ENCODE peak calls at places on chromosomes 11 and 22, in four cellular contexts. U is CD4-positive, CD25-positive, alpha-beta regulatory T cell; M is mammary epithelial cell; I is NT2/D1. B is an unnamed sample.

GRCh38 chr11:60788401-60789110 is 3.4 kb downstream of the MS4A10 start:
- DNase-seq in U (no peak), M (no peak), I (no peak), B (no peak)

GRCh38 chr11:11806074-11806473 is 35.7 kb upstream of the USP47 start:
- DNase-seq in U (no peak), M (no peak), I (no peak), B (no peak)

GRCh38 chr11:115500547-115501503 is 3.4 kb downstream of the CADM1 start:
- DNase-seq in U (no peak), M (peak; percentile 3), I (no peak), B (no peak)

GRCh38 chr11:18615628-18616392 is 16.2 kb downstream of the MISFA start:
- DNase-seq in U (no peak), M (peak; percentile 36), I (no peak), B (peak; percentile 10)

GRCh38 chr11:70826541-70826943 is 425.8 kb downstream of the SHANK2 start:
- DNase-seq in U (no peak), M (no peak), I (no peak), B (no peak)

GRCh38 chr11:77619576-77620198 is 17.9 kb downstream of the CLNS1A start:
- DNase-seq in U (no peak), M (peak; percentile 50), I (peak; percentile 43), B (no peak)

GRCh38 chr11:107591446-107592236 is 694 bp downstream of the ELMOD1 start:
- DNase-seq in U (no peak), M (peak; percentile 11), I (no peak), B (no peak)

GRCh38 chr11:1340111-1340510 is 30.7 kb upstream of the TOLLIP start:
- DNase-seq in U (no peak), M (no peak), I (no peak), B (no peak)

GRCh38 chr22:46113910-46114517 is 36.3 kb upstream of the PPARA start:
- DNase-seq in U (no peak), M (no peak), I (no peak), B (no peak)

GRCh38 chr11:109857637-109858036 is 235.6 kb upstream of the ZC3H12C start:
- DNase-seq in U (no peak), M (no peak), I (no peak), B (no peak)

GRCh38 chr11:109859325-109859724 is 233.9 kb upstream of the ZC3H12C start:
- DNase-seq in U (no peak), M (peak; percentile 46), I (no peak), B (peak; percentile 45)

GRCh38 chr11:109858152-109858551 is 235.0 kb upstream of the ZC3H12C start:
- DNase-seq in U (no peak), M (no peak), I (no peak), B (no peak)

GRCh38 chr11:109854696-109855095 is 238.5 kb upstream of the ZC3H12C start:
- DNase-seq in U (no peak), M (no peak), I (no peak), B (no peak)

DNA sequence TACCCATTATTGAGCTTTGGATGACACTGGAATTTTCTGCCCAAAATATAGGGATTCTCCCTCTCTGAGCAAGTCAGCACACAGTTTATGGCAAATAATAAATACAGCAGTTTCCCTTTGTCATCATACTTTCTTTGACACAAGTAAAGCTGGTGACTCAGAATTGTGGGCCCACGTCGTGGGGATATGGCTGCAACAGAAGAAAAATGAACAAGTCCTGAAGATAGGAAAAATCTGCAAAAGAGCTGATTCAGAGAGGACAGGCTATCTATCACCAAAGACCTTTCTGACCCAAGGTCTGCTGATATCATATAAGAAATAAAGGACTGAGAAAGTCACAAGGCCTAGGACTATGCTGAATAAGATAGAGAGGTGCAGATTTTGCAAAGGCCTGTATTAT is 236.2 kb upstream of the ZC3H12C start:
- DNase-seq in U (no peak), M (no peak), I (no peak), B (no peak)
- H3K4me1 ChIP-seq in U (no peaks in the 10 kb centered on the region), M (peaks cover under 1% of the 10 kb centered on the region), I (no peaks in the 10 kb centered on the region), B (no peaks in the 10 kb centered on the region)

GRCh38 chr11:270451-271208 is 7.6 kb upstream of the NLRP6 start:
- DNase-seq in U (no peak), M (no peak), I (no peak), B (no peak)

GRCh38 chr11:267491-267994 is 10.7 kb upstream of the NLRP6 start:
- DNase-seq in U (peak; percentile 51), M (peak; percentile 12), I (no peak), B (no peak)

GRCh38 chr11:269146-269890 is 8.9 kb upstream of the NLRP6 start:
- DNase-seq in U (no peak), M (no peak), I (no peak), B (no peak)

GRCh38 chr11:271316-271715 is 6.9 kb upstream of the NLRP6 start:
- DNase-seq in U (no peak), M (no peak), I (no peak), B (no peak)

GRCh38 chr11:266676-267439 is 11.3 kb upstream of the NLRP6 start:
- DNase-seq in U (no peak), M (no peak), I (no peak), B (no peak)
- H3K4me1 ChIP-seq in U (peaks cover 34% of the 10 kb centered on the region), M (no peaks in the 10 kb centered on the region), I (peaks cover 11% of the 10 kb centered on the region), B (no peaks in the 10 kb centered on the region)

GRCh38 chr22:36351921-36352774 is 35.6 kb downstream of the MYH9 start:
- DNase-seq in U (no peak), M (peak; percentile 72), I (no peak), B (peak; percentile 51)

GRCh38 chr22:36347094-36347493 is 40.7 kb downstream of the MYH9 start:
- DNase-seq in U (no peak), M (no peak), I (no peak), B (no peak)

GRCh38 chr22:36350751-36351594 is 36.8 kb downstream of the MYH9 start:
- DNase-seq in U (no peak), M (peak; percentile 72), I (no peak), B (peak; percentile 53)

GRCh38 chr22:36349726-36350125 is 38.0 kb downstream of the MYH9 start:
- DNase-seq in U (no peak), M (no peak), I (no peak), B (no peak)

DNA sequence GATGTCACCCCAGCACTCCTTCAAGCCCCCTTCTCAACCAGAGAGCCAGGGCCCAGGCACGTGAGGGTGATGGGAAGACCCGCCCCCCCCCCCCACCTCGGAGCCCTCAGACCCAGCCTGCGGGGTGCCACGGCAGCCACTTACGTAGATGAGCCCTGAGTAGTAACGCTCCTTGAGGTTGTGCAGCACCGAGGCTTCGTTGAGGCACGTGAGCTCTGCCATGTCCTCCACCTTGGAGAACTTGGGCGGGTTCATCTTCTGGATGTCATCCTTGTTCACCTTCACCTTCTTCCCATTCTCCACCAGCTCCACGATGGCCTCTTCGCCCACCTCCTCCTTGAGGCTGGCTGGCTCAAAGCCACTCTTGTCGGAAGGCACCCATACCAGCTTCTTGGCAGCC is 39.0 kb downstream of the MYH9 start:
- DNase-seq in U (no peak), M (no peak), I (no peak), B (no peak)
- H3K4me1 ChIP-seq in U (peaks cover 87% of the 10 kb centered on the region), M (peaks cover 79% of the 10 kb centered on the region), I (peaks cover 17% of the 10 kb centered on the region), B (peaks cover 50% of the 10 kb centered on the region)

DNA sequence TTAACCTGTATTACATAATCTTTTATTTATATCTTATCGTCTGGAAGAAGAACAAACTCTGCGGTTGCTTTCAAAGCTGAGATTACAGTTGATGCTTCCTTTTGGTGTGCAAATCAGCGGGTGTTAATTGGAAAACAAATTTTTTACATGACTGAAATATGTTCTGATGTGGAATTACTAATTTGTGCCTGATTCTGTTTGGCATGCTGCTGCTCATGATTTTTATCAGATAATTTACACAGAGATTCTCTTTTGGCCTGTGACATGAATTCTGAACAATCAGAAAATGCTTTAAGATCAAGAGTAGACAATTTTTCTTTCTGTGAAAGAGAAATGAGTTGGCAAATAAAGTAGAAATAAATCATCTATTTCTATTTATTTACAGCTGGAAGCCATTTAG is 510.8 kb downstream of the NELL1 start:
- DNase-seq in U (no peak), M (no peak), I (no peak), B (no peak)
- H3K4me1 ChIP-seq in U (no peaks in the 10 kb centered on the region), M (no peaks in the 10 kb centered on the region), I (no peaks in the 10 kb centered on the region), B (peaks cover 15% of the 10 kb centered on the region)

DNA sequence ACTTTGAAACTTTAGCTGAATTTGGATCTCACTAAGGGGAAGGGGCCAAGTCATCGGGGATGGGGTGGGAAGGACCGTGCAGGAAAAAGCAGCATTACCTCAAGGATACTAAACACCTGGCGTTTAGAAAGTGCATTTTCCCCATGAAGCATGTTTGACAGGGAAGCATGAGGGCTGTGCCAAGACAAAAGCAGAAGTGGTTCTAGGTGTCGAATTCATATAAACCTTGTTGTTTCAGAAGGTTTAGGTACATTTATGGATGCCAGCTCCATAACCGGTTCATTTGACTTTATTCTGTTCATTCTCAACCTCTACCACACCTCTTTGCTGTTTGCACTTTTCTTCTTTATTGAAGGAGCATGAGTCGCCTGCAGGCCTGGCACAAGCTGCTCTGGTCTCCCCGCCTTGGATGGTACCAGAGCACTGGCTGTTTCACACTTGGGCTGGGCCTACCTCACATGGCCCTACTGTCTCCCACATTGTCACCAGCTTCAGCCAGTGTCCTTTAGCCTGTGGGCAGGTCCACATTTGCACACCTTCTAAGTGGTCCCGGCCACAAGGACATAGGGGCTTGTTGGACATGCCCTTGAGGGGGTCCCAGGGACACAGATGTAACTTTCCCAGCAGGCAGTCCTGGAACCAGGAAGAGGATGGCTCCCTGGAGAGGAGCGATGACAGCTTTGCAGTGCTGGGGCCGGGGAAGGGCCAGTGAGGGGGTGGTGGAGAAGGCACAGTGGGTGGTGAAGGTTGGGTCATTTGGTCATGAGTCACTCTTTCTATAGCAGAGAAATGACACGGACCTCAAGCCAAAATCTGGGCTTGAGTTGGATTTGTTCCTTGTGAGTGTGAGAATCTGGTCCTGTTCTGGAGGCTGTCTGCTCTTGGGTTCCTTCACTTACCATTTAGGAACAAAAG is 3.2 kb upstream of the ST14 start:
- DNase-seq in U (no peak), M (peak; percentile 40), I (no peak), B (no peak)
- H3K4me1 ChIP-seq in U (peaks cover 5% of the 10 kb centered on the region), M (peaks cover 19% of the 10 kb centered on the region), I (peaks cover 12% of the 10 kb centered on the region), B (peaks cover 3% of the 10 kb centered on the region)

GRCh38 chr11:73113426-73113825 is 28.7 kb downstream of the FCHSD2 start:
- DNase-seq in U (no peak), M (peak; percentile 85), I (no peak), B (peak; percentile 94)

GRCh38 chr11:73114835-73115220 is 27.3 kb downstream of the FCHSD2 start:
- DNase-seq in U (no peak), M (peak; percentile 53), I (no peak), B (peak; percentile 94)

GRCh38 chr11:73114110-73114834 is 27.8 kb downstream of the FCHSD2 start:
- DNase-seq in U (no peak), M (peak; percentile 86), I (no peak), B (peak; percentile 98)
- H3K4me1 ChIP-seq in U (no peaks in the 10 kb centered on the region), M (peaks cover 20% of the 10 kb centered on the region), I (no peaks in the 10 kb centered on the region), B (peaks cover 15% of the 10 kb centered on the region)

DNA sequence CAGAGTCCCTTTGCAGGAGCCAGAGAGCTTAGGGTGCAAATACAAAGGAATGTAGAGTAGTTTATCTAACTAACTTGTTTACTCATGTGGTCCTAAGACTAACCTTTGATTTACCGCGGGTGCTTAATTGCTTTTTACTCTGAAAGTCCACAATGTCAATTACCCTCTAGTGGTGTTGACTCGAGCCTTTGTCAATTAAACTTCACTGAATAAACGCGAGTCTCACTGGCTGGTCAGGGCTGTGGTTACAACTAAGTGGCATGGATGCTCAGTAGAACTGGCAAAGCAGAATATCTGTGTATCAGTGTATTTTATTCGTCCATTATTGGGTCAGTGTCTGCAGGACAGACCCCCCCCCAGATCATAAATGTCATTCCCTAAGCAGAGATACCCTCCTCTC is 181.7 kb downstream of the OR4C45 start:
- DNase-seq in U (no peak), M (no peak), I (peak; percentile 5), B (no peak)
- H3K4me1 ChIP-seq in U (no peaks in the 10 kb centered on the region), M (no peaks in the 10 kb centered on the region), I (no peaks in the 10 kb centered on the region), B (no peaks in the 10 kb centered on the region)

DNA sequence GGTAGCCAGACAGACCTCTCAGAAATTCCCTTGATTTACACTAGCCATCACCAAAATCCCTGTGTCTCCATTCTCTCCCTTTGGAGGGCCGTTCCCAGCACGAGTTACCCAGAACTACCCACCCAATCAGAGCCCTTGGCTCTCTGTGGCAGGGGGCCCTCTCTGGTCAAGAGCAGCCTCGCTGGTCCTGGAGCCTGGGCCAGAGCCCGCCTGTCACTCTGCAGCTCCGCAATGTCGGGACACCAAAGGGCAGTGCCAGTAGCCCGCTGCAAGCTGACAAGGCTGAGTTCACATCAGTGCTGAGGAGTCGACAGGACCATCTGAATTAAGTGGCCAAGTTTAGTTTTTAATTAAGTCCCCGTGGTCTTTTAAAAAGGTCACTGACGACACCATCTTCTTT is 241.6 kb downstream of the ST3GAL4 start:
- DNase-seq in U (no peak), M (no peak), I (no peak), B (no peak)
- H3K4me1 ChIP-seq in U (no peaks in the 10 kb centered on the region), M (peaks cover 6% of the 10 kb centered on the region), I (peaks cover 22% of the 10 kb centered on the region), B (no peaks in the 10 kb centered on the region)

B was measured in foreskin keratinocyte.